ENCODE peak calls at places on chromosomes 5 and 9, in eight cellular contexts. S is endothelial cell; A is effector CD4-positive, alpha-beta T cell; H is dermis blood vessel endothelial cell; W is skeletal muscle cell; U is H4; R is SJSA1; B is stimulated activated CD4-positive, alpha-beta T cell treated with anti-CD3 and anti-CD28 coated beads, Interleukin-12 subunit alpha, Interleukin-12 subunit beta, amount 100 ng/mL, for 24 hours. C is an unnamed sample.

GRCh38 chr5:9470410-9470809 is 75.5 kb downstream of the SEMA5A start:
- DNase-seq in S (no peak), A (no peak), H (no peak), W (no peak), U (no peak), R (no peak), B (no peak), C (no peak)

GRCh38 chr5:139649082-139649991 is 1.2 kb downstream of the CXXC5 start:
- DNase-seq in S (peak), A (no peak), H (no peak), W (no peak), U (no peak), R (no peak), B (no peak), C (no peak)

GRCh38 chr9:36862206-36863145 is 171.6 kb downstream of the PAX5 start:
- DNase-seq in S (peak), A (no peak), H (peak), W (peak), U (peak), R (no peak), B (no peak), C (no peak)

GRCh38 chr9:136960212-136960937 is 8.3 kb downstream of the LCN12 start:
- DNase-seq in S (no peak), A (no peak), H (no peak), W (no peak), U (no peak), R (no peak), B (no peak), C (no peak)

GRCh38 chr5:73273379-73274050 is 100.5 kb downstream of the TMEM174 start:
- DNase-seq in S (no peak), A (no peak), H (no peak), W (no peak), U (no peak), R (no peak), B (no peak), C (no peak)

GRCh38 chr5:56840597-56840996 is 25.2 kb downstream of the MAP3K1 start:
- DNase-seq in S (no peak), A (no peak), H (no peak), W (no peak), U (no peak), R (no peak), B (no peak), C (peak)

GRCh38 chr5:142966146-142966455 is 195.9 kb downstream of the ARHGAP26 start:
- DNase-seq in S (no peak), A (no peak), H (no peak), W (no peak), U (no peak), R (no peak), B (no peak), C (no peak)

GRCh38 chr5:83914199-83914598 is 193.5 kb upstream of the HAPLN1 start:
- DNase-seq in S (no peak), A (no peak), H (peak), W (no peak), U (no peak), R (no peak), B (no peak), C (no peak)

GRCh38 chr9:108052431-108053080 is 563.0 kb upstream of the KLF4 start:
- DNase-seq in S (no peak), A (no peak), H (no peak), W (no peak), U (peak), R (no peak), B (no peak), C (no peak)

GRCh38 chr5:143476601-143477211 is 73.2 kb upstream of the NR3C1 start:
- DNase-seq in S (no peak), A (no peak), H (no peak), W (no peak), U (no peak), R (no peak), B (no peak), C (no peak)

GRCh38 chr5:86617309-86617755 is 409 bp upstream of the COX7C start:
- DNase-seq in S (no peak), A (no peak), H (no peak), W (no peak), U (no peak), R (no peak), B (no peak), C (no peak)

GRCh38 chr9:118975736-118976135 is 393.5 kb downstream of the BRINP1 start:
- DNase-seq in S (no peak), A (no peak), H (no peak), W (no peak), U (no peak), R (no peak), B (no peak), C (no peak)

GRCh38 chr5:103587185-103587748 is 24.7 kb upstream of the NUDT12 start:
- DNase-seq in S (no peak), A (no peak), H (peak), W (no peak), U (peak), R (no peak), B (no peak), C (no peak)

GRCh38 chr5:111857633-111858032 is 100.6 kb upstream of the NREP start:
- DNase-seq in S (no peak), A (no peak), H (no peak), W (no peak), U (no peak), R (no peak), B (no peak), C (no peak)

GRCh38 chr5:124816381-124816780 is 69.9 kb upstream of the ZNF608 start:
- DNase-seq in S (no peak), A (no peak), H (no peak), W (no peak), U (no peak), R (no peak), B (no peak), C (no peak)

GRCh38 chr9:129080312-129080607 is 651 bp upstream of the DOLPP1 start:
- DNase-seq in S (no peak), A (no peak), H (no peak), W (no peak), U (no peak), R (no peak), B (no peak), C (no peak)

GRCh38 chr5:100827481-100827889 is 75.6 kb downstream of the ST8SIA4 start:
- DNase-seq in S (no peak), A (no peak), H (peak), W (peak), U (no peak), R (no peak), B (no peak), C (no peak)

GRCh38 chr5:41638685-41639084 is 128.3 kb upstream of the PLCXD3 start:
- DNase-seq in S (no peak), A (no peak), H (no peak), W (no peak), U (no peak), R (no peak), B (no peak), C (no peak)

GRCh38 chr9:107274953-107275422 is 8.1 kb upstream of the RAD23B start:
- DNase-seq in S (no peak), A (no peak), H (no peak), W (peak), U (peak), R (peak), B (no peak), C (no peak)

GRCh38 chr5:14143843-14144585 is 872 bp downstream of the TRIO start:
- DNase-seq in S (peak), A (no peak), H (peak), W (no peak), U (no peak), R (no peak), B (no peak), C (no peak)

GRCh38 chr9:86735772-86736458 is 211.4 kb downstream of the GAS1 start:
- DNase-seq in S (no peak), A (no peak), H (no peak), W (no peak), U (no peak), R (no peak), B (no peak), C (no peak)

GRCh38 chr5:107012371-107012770 is 658.4 kb downstream of the EFNA5 start:
- DNase-seq in S (no peak), A (no peak), H (no peak), W (no peak), U (no peak), R (no peak), B (no peak), C (no peak)

GRCh38 chr9:121399883-121400607 is 30.0 kb upstream of the STOM start:
- DNase-seq in S (no peak), A (no peak), H (peak), W (peak), U (peak), R (no peak), B (no peak), C (peak)

GRCh38 chr5:149605354-149605997 is 24.2 kb downstream of the ARHGEF37 start:
- DNase-seq in S (no peak), A (no peak), H (no peak), W (no peak), U (no peak), R (no peak), B (no peak), C (no peak)

GRCh38 chr5:143992461-143992860 is 178.0 kb downstream of the YIPF5 start:
- DNase-seq in S (no peak), A (no peak), H (no peak), W (no peak), U (no peak), R (no peak), B (no peak), C (no peak)

GRCh38 chr9:32554107-32554506 is 1.7 kb upstream of the TOPORS start:
- DNase-seq in S (no peak), A (no peak), H (peak), W (no peak), U (no peak), R (no peak), B (no peak), C (no peak)

GRCh38 chr9:88988796-88989641 is 2.2 kb upstream of the S1PR3 start:
- DNase-seq in S (no peak), A (no peak), H (peak), W (no peak), U (peak), R (no peak), B (no peak), C (no peak)

GRCh38 chr5:56637321-56637920 is 177.9 kb upstream of the MAP3K1 start:
- DNase-seq in S (no peak), A (no peak), H (peak), W (no peak), U (no peak), R (no peak), B (no peak), C (no peak)

GRCh38 chr9:14661421-14662059 is 31.7 kb downstream of the ZDHHC21 start:
- DNase-seq in S (no peak), A (no peak), H (peak), W (no peak), U (peak), R (no peak), B (no peak), C (peak)